ENCODE peak calls at places on chromosomes 3 and 15, in seven cellular contexts. One of them, this sample, is unnamed.

GRCh38 chr3:52244061-52244628 is 1.4 kb upstream of the PPM1M start:
- DNase-seq in fibroblast of pulmonary artery: peak
- DNase-seq in endothelial cell of umbilical vein: peak
- DNase-seq in heart left ventricle: peak
- DNase-seq in cardiac fibroblast: peak
- DNase-seq in fibroblast of mammary gland: peak
- DNase-seq in upper lobe of right lung: peak
- DNase-seq in this sample: peak

GRCh38 chr15:88401972-88402656 is 65.1 kb downstream of the MRPL46 start:
- DNase-seq in endothelial cell of umbilical vein: no peak
- DNase-seq in cardiac fibroblast: no peak
- DNase-seq in heart left ventricle: peak
- DNase-seq in fibroblast of pulmonary artery: no peak
- DNase-seq in fibroblast of mammary gland: no peak
- DNase-seq in upper lobe of right lung: no peak
- DNase-seq in this sample: no peak

GRCh38 chr3:153669527-153669926 is 451.7 kb upstream of the ARHGEF26 start:
- DNase-seq in fibroblast of mammary gland: no peak
- DNase-seq in heart left ventricle: no peak
- DNase-seq in fibroblast of pulmonary artery: no peak
- DNase-seq in cardiac fibroblast: no peak
- DNase-seq in endothelial cell of umbilical vein: no peak
- DNase-seq in upper lobe of right lung: no peak
- DNase-seq in this sample: no peak

GRCh38 chr3:100815583-100815982 is 106.3 kb downstream of the TFG start:
- DNase-seq in fibroblast of pulmonary artery: no peak
- DNase-seq in endothelial cell of umbilical vein: no peak
- DNase-seq in fibroblast of mammary gland: no peak
- DNase-seq in upper lobe of right lung: no peak
- DNase-seq in cardiac fibroblast: no peak
- DNase-seq in heart left ventricle: no peak
- DNase-seq in this sample: no peak

GRCh38 chr3:10984371-10984896 is 8.1 kb upstream of the SLC6A1 start:
- DNase-seq in endothelial cell of umbilical vein: no peak
- DNase-seq in cardiac fibroblast: no peak
- DNase-seq in heart left ventricle: no peak
- DNase-seq in fibroblast of mammary gland: no peak
- DNase-seq in fibroblast of pulmonary artery: no peak
- DNase-seq in upper lobe of right lung: no peak
- DNase-seq in this sample: no peak

GRCh38 chr3:160225181-160226025 is at the start of gene C3orf80:
- DNase-seq in fibroblast of pulmonary artery: peak
- DNase-seq in heart left ventricle: peak
- DNase-seq in endothelial cell of umbilical vein: peak
- DNase-seq in upper lobe of right lung: peak
- DNase-seq in fibroblast of mammary gland: peak
- DNase-seq in cardiac fibroblast: peak
- DNase-seq in this sample: peak

GRCh38 chr3:150609988-150610387 is 6.9 kb downstream of the SELENOT start:
- DNase-seq in fibroblast of pulmonary artery: no peak
- DNase-seq in upper lobe of right lung: no peak
- DNase-seq in fibroblast of mammary gland: no peak
- DNase-seq in endothelial cell of umbilical vein: no peak
- DNase-seq in heart left ventricle: no peak
- DNase-seq in cardiac fibroblast: no peak
- DNase-seq in this sample: no peak

GRCh38 chr3:54243262-54243931 is 121.0 kb downstream of the CACNA2D3 start:
- DNase-seq in cardiac fibroblast: no peak
- DNase-seq in fibroblast of pulmonary artery: peak
- DNase-seq in endothelial cell of umbilical vein: no peak
- DNase-seq in fibroblast of mammary gland: no peak
- DNase-seq in heart left ventricle: no peak
- DNase-seq in upper lobe of right lung: no peak
- DNase-seq in this sample: no peak

GRCh38 chr3:40464339-40465110 is 7.4 kb downstream of the RPL14 start:
- DNase-seq in heart left ventricle: no peak
- DNase-seq in cardiac fibroblast: no peak
- DNase-seq in upper lobe of right lung: no peak
- DNase-seq in fibroblast of mammary gland: no peak
- DNase-seq in endothelial cell of umbilical vein: no peak
- DNase-seq in fibroblast of pulmonary artery: no peak
- DNase-seq in this sample: no peak

GRCh38 chr3:126104028-126104635 is 20.2 kb upstream of the SLC41A3 start:
- DNase-seq in cardiac fibroblast: no peak
- DNase-seq in endothelial cell of umbilical vein: no peak
- DNase-seq in fibroblast of pulmonary artery: no peak
- DNase-seq in upper lobe of right lung: no peak
- DNase-seq in heart left ventricle: no peak
- DNase-seq in fibroblast of mammary gland: no peak
- DNase-seq in this sample: no peak

GRCh38 chr3:151290673-151291072 is 12.3 kb upstream of the P2RY14 start:
- DNase-seq in fibroblast of pulmonary artery: peak
- DNase-seq in heart left ventricle: no peak
- DNase-seq in cardiac fibroblast: peak
- DNase-seq in fibroblast of mammary gland: peak
- DNase-seq in upper lobe of right lung: no peak
- DNase-seq in endothelial cell of umbilical vein: no peak
- DNase-seq in this sample: peak

GRCh38 chr3:112740800-112741199 is 99.9 kb upstream of the CCDC80 start:
- DNase-seq in fibroblast of pulmonary artery: no peak
- DNase-seq in upper lobe of right lung: no peak
- DNase-seq in endothelial cell of umbilical vein: no peak
- DNase-seq in heart left ventricle: no peak
- DNase-seq in cardiac fibroblast: no peak
- DNase-seq in fibroblast of mammary gland: no peak
- DNase-seq in this sample: no peak

GRCh38 chr3:33831053-33831452 is 32.6 kb downstream of the PDCD6IP start:
- DNase-seq in cardiac fibroblast: peak
- DNase-seq in endothelial cell of umbilical vein: no peak
- DNase-seq in upper lobe of right lung: no peak
- DNase-seq in fibroblast of mammary gland: peak
- DNase-seq in fibroblast of pulmonary artery: no peak
- DNase-seq in heart left ventricle: no peak
- DNase-seq in this sample: peak

GRCh38 chr3:190432216-190432615 is 17.5 kb downstream of the TMEM207 start:
- DNase-seq in fibroblast of mammary gland: peak
- DNase-seq in upper lobe of right lung: no peak
- DNase-seq in heart left ventricle: no peak
- DNase-seq in endothelial cell of umbilical vein: no peak
- DNase-seq in cardiac fibroblast: peak
- DNase-seq in fibroblast of pulmonary artery: peak
- DNase-seq in this sample: peak

GRCh38 chr3:65030847-65031463 is 343.2 kb upstream of the ADAMTS9 start:
- DNase-seq in endothelial cell of umbilical vein: peak
- DNase-seq in fibroblast of pulmonary artery: peak
- DNase-seq in heart left ventricle: no peak
- DNase-seq in upper lobe of right lung: no peak
- DNase-seq in fibroblast of mammary gland: peak
- DNase-seq in cardiac fibroblast: peak
- DNase-seq in this sample: peak

GRCh38 chr3:36850743-36851142 is 86.4 kb upstream of the DCLK3 start:
- DNase-seq in endothelial cell of umbilical vein: no peak
- DNase-seq in heart left ventricle: no peak
- DNase-seq in fibroblast of pulmonary artery: no peak
- DNase-seq in upper lobe of right lung: no peak
- DNase-seq in fibroblast of mammary gland: no peak
- DNase-seq in cardiac fibroblast: no peak
- DNase-seq in this sample: no peak

GRCh38 chr3:127152676-127153505 is 40.0 kb upstream of the PRR23E start:
- DNase-seq in endothelial cell of umbilical vein: no peak
- DNase-seq in fibroblast of pulmonary artery: no peak
- DNase-seq in upper lobe of right lung: no peak
- DNase-seq in cardiac fibroblast: no peak
- DNase-seq in fibroblast of mammary gland: no peak
- DNase-seq in heart left ventricle: no peak
- DNase-seq in this sample: no peak

GRCh38 chr3:134704556-134704955 is 53.7 kb upstream of the KY start:
- DNase-seq in fibroblast of mammary gland: no peak
- DNase-seq in cardiac fibroblast: no peak
- DNase-seq in endothelial cell of umbilical vein: no peak
- DNase-seq in upper lobe of right lung: no peak
- DNase-seq in fibroblast of pulmonary artery: no peak
- DNase-seq in heart left ventricle: no peak
- DNase-seq in this sample: no peak

DNA sequence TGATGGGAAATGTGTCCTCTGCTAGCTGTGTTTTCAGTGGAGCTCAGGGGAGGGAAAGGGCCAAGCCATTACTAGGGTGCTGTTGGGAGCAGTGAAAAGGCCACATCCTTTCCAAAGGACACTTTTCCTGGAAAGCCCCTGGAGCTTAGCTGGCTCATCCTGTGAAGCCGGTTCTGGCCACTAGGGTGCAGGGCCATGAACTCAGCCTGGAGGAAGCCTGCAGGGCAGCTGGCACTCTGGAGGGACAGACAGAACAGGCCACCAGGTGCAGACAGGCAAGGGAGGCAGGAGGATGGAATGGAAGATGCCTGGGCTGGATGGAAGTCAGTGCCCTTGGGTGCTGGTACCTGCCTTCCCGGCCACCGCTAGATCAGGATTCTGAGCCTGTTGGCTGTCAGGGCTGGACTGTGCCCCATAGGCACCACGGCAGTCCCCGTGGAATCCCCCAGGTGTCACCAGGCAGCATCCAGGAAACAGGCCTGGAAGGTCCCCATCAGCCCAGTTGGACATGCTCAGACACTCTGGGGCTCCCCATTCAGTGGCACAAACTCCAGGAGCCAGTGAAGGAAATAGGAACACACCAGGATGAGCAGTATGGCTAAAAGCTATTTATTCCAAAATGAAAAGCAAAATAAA is 76.2 kb upstream of the C2CD4B start:
- DNase-seq in fibroblast of mammary gland: peak
- DNase-seq in cardiac fibroblast: peak
- DNase-seq in endothelial cell of umbilical vein: peak
- DNase-seq in fibroblast of pulmonary artery: no peak
- DNase-seq in heart left ventricle: no peak
- DNase-seq in upper lobe of right lung: no peak
- DNase-seq in this sample: no peak
- TF ChIP-seq CTCF in fibroblast of mammary gland: peak
- TF ChIP-seq CTCF in cardiac fibroblast: peak
- TF ChIP-seq CTCF in endothelial cell of umbilical vein: peak
- TF ChIP-seq CTCF in fibroblast of pulmonary artery: peak
- TF ChIP-seq CTCF in heart left ventricle: peak
- TF ChIP-seq CTCF in upper lobe of right lung: peak
- TF ChIP-seq CTCF in this sample: peak

GRCh38 chr15:64844576-64845140 is 2.9 kb downstream of the PLEKHO2 start:
- DNase-seq in upper lobe of right lung: no peak
- DNase-seq in fibroblast of mammary gland: no peak
- DNase-seq in heart left ventricle: no peak
- DNase-seq in cardiac fibroblast: no peak
- DNase-seq in fibroblast of pulmonary artery: no peak
- DNase-seq in endothelial cell of umbilical vein: no peak
- DNase-seq in this sample: no peak

GRCh38 chr15:64842986-64843561 is 1.4 kb downstream of the PLEKHO2 start:
- DNase-seq in fibroblast of mammary gland: peak
- DNase-seq in cardiac fibroblast: peak
- DNase-seq in fibroblast of pulmonary artery: peak
- DNase-seq in heart left ventricle: peak
- DNase-seq in upper lobe of right lung: peak
- DNase-seq in endothelial cell of umbilical vein: peak
- DNase-seq in this sample: peak

GRCh38 chr15:64845183-64845611 is 3.5 kb downstream of the PLEKHO2 start:
- DNase-seq in endothelial cell of umbilical vein: peak
- DNase-seq in upper lobe of right lung: no peak
- DNase-seq in fibroblast of mammary gland: no peak
- DNase-seq in heart left ventricle: peak
- DNase-seq in fibroblast of pulmonary artery: peak
- DNase-seq in cardiac fibroblast: no peak
- DNase-seq in this sample: no peak

GRCh38 chr15:64842099-64842940 is 605 bp downstream of the PLEKHO2 start:
- DNase-seq in fibroblast of pulmonary artery: peak
- DNase-seq in endothelial cell of umbilical vein: peak
- DNase-seq in cardiac fibroblast: peak
- DNase-seq in upper lobe of right lung: no peak
- DNase-seq in heart left ventricle: no peak
- DNase-seq in fibroblast of mammary gland: peak
- DNase-seq in this sample: peak

DNA sequence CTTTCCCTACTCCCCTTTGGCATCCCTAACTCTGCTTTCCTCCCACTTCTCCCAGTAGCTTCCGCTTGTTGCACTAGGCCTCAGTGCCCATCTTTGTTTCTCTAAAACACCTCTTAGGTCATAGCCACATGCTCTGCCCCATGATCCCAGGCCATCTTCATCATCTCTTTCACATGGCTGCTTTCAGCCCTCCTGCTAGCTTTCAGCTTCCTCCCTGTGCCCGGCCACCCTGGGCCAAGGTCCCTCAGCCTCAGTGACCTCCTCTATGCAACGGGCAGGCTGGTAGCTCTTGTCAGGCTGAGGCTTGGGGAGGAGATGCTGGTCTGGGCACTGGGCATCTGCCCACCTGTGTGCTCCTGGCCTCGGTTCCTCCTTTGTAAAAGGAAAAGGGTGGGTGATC is 2.3 kb downstream of the PLEKHO2 start:
- DNase-seq in upper lobe of right lung: no peak
- DNase-seq in fibroblast of pulmonary artery: no peak
- DNase-seq in cardiac fibroblast: no peak
- DNase-seq in fibroblast of mammary gland: no peak
- DNase-seq in heart left ventricle: no peak
- DNase-seq in endothelial cell of umbilical vein: no peak
- DNase-seq in this sample: no peak
- H3K4me3 ChIP-seq in upper lobe of right lung: peak
- H3K4me3 ChIP-seq in fibroblast of pulmonary artery: peak
- H3K4me3 ChIP-seq in cardiac fibroblast: peak
- H3K4me3 ChIP-seq in fibroblast of mammary gland: peak
- H3K4me3 ChIP-seq in heart left ventricle: no peak
- H3K4me3 ChIP-seq in endothelial cell of umbilical vein: no peak
- H3K4me3 ChIP-seq in this sample: peak

GRCh38 chr3:123267821-123268220 is 66.1 kb downstream of the SEC22A start:
- DNase-seq in heart left ventricle: no peak
- DNase-seq in endothelial cell of umbilical vein: no peak
- DNase-seq in upper lobe of right lung: no peak
- DNase-seq in fibroblast of pulmonary artery: peak
- DNase-seq in cardiac fibroblast: no peak
- DNase-seq in fibroblast of mammary gland: peak
- DNase-seq in this sample: no peak
- TF ChIP-seq CTCF in heart left ventricle: no peak
- TF ChIP-seq CTCF in endothelial cell of umbilical vein: no peak
- TF ChIP-seq CTCF in upper lobe of right lung: no peak
- TF ChIP-seq CTCF in fibroblast of pulmonary artery: peak
- TF ChIP-seq CTCF in cardiac fibroblast: no peak
- TF ChIP-seq CTCF in fibroblast of mammary gland: no peak
- TF ChIP-seq CTCF in this sample: peak

DNA sequence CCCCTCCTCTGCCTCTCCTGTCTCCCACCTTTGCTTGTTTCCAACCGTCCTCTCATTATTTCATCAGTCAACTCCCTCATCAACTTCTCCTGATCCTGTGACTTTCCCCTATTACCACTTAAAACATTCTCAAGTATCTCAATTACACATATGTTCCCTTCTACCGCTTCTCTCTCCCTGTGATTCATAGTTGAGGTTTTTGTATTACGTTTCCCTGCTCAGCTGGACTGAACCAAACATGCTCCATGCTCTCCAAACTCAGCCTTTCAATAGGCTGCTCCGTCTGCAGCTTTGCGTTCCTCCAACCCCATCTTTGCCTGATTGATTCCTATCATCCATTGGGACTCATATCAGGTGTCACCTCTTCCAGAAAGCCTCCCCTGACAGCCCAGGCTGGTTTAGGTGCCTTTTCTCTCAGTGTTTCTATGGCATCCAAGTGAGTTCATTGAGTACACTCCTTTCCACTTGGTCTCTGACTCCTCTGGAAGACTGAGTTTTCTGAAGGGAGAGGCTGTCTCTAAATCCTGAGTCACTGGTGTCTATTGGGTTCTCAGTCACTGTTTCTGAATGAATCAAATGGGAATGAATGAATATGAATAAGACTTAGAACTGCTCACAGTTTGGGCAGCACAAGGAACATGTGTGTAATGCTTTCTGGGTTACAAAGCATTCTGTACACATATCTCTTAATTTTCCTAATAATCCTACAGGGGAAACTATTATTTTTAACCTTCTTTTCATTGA is 56.4 kb downstream of the PLD1 start:
- DNase-seq in heart left ventricle: no peak
- DNase-seq in fibroblast of mammary gland: peak
- DNase-seq in cardiac fibroblast: peak
- DNase-seq in upper lobe of right lung: no peak
- DNase-seq in endothelial cell of umbilical vein: no peak
- DNase-seq in fibroblast of pulmonary artery: peak
- DNase-seq in this sample: peak
- H3K4me3 ChIP-seq in heart left ventricle: no peak
- H3K4me3 ChIP-seq in fibroblast of mammary gland: no peak
- H3K4me3 ChIP-seq in cardiac fibroblast: no peak
- H3K4me3 ChIP-seq in upper lobe of right lung: no peak
- H3K4me3 ChIP-seq in endothelial cell of umbilical vein: no peak
- H3K4me3 ChIP-seq in fibroblast of pulmonary artery: no peak
- H3K4me3 ChIP-seq in this sample: no peak